ENCODE peak calls at places on chromosome 7, in five cellular contexts. R, A, B, U and L are unnamed samples.

GRCh38 chr7:44305564-44306507 is 19.6 kb downstream of the CAMK2B start:
- DNase-seq in R (no peak), A (peak; percentile 32), B (no peak), U (no peak), L (no peak)

GRCh38 chr7:29327455-29327854 is 132.9 kb downstream of the CHN2 start:
- DNase-seq in R (no peak), A (no peak), B (no peak), U (no peak), L (no peak)

GRCh38 chr7:132368246-132368900 is 207.9 kb downstream of the PLXNA4 start:
- DNase-seq in R (no peak), A (no peak), B (no peak), U (no peak), L (no peak)

GRCh38 chr7:1368150-1368681 is 91.1 kb downstream of the MICALL2 start:
- DNase-seq in R (no peak), A (no peak), B (no peak), U (no peak), L (no peak)

GRCh38 chr7:39428221-39428620 is 138.0 kb upstream of the YAE1 start:
- DNase-seq in R (no peak), A (no peak), B (no peak), U (no peak), L (no peak)

GRCh38 chr7:143048827-143049226 is 3.3 kb upstream of the OR6V1 start:
- DNase-seq in R (no peak), A (no peak), B (peak; percentile 8), U (no peak), L (no peak)

GRCh38 chr7:151254316-151254715 is 5.8 kb upstream of the SMARCD3 start:
- DNase-seq in R (no peak), A (no peak), B (no peak), U (no peak), L (no peak)

GRCh38 chr7:77537136-77537594 is at the start of gene PTPN12:
- DNase-seq in R (no peak), A (peak; percentile 77), B (no peak), U (no peak), L (no peak)

GRCh38 chr7:145845345-145845744 is 271.3 kb upstream of the CNTNAP2 start:
- DNase-seq in R (no peak), A (no peak), B (no peak), U (no peak), L (no peak)

GRCh38 chr7:96310106-96310505 is 11.8 kb downstream of the SLC25A13 start:
- DNase-seq in R (no peak), A (no peak), B (no peak), U (no peak), L (no peak)

GRCh38 chr7:155660059-155660757 is 15.7 kb downstream of the RBM33 start:
- DNase-seq in R (peak; percentile 60), A (no peak), B (no peak), U (no peak), L (no peak)

GRCh38 chr7:20647908-20648776 is 32.7 kb downstream of the ABCB5 start:
- DNase-seq in R (peak; percentile 55), A (peak; percentile 53), B (peak; percentile 55), U (peak; percentile 18), L (peak; percentile 12)

GRCh38 chr7:23971031-23971430 is 261.0 kb downstream of the STK31 start:
- DNase-seq in R (no peak), A (no peak), B (no peak), U (no peak), L (no peak)

GRCh38 chr7:92614586-92615237 is 24.5 kb upstream of the FAM133B start:
- DNase-seq in R (no peak), A (no peak), B (no peak), U (no peak), L (no peak)

GRCh38 chr7:73881352-73882059 is 20.5 kb downstream of the TMEM270 start:
- DNase-seq in R (no peak), A (no peak), B (no peak), U (no peak), L (no peak)
- TF ChIP-seq SIN3A in R (no peak), A (no peak), B (no peak), U (no peak), L (no peak)

GRCh38 chr7:133753513-133753912 is 373.6 kb upstream of the LRGUK start:
- DNase-seq in R (no peak), A (no peak), B (no peak), U (no peak), L (no peak)
- TF ChIP-seq SIN3A in R (no peak), A (no peak), B (no peak), U (no peak), L (no peak)

GRCh38 chr7:19248681-19249080 is 103.5 kb upstream of the FERD3L start:
- DNase-seq in R (no peak), A (no peak), B (no peak), U (no peak), L (no peak)
- TF ChIP-seq SIN3A in R (no peak), A (no peak), B (no peak), U (no peak), L (no peak)

GRCh38 chr7:121547341-121548092 is 151.4 kb upstream of the FAM3C start:
- DNase-seq in R (peak; percentile 77), A (no peak), B (peak; percentile 63), U (peak; percentile 44), L (no peak)
- TF ChIP-seq SIN3A in R (no peak), A (no peak), B (no peak), U (no peak), L (no peak)

DNA sequence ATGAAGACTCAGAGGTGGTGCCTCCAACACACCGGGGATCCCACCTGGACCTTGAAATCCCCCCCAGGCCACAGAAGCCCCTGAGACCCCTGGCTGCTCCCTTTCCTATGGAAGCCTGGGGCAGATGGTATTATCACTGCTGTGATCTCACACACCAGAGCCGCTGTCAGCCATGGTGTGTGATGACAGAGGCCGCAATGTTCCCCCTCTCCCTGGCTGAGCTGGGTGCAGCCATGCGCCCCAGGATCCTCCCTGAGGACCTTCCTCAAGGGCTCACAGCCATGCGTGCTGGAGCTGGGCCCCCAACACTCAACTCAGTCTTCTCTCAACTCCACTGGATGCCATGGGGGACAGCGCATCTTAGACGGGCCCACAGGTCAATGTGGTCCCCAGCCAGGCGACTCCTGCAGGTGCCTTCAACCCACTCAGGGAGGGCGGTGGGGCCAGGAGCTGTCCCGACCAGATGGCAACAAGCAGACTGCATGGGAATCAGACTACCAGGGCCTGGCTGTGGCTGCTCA is 44.9 kb downstream of the VIPR2 start:
- DNase-seq in R (no peak), A (peak; percentile 23), B (no peak), U (no peak), L (no peak)
- TF ChIP-seq SIN3A in R (no peak), A (no peak), B (no peak), U (no peak), L (no peak)